ENCODE peak calls at places on chromosomes 6 and 20, in five cellular contexts. K is EL; S is hepatocyte; P is keratinocyte; O is stimulated activated CD4-positive, alpha-beta T cell treated with anti-CD3 and anti-CD28 coated beads, TNF-alpha, amount 100 ng/mL, for 48 hours. I is an unnamed sample.

GRCh38 chr6:161374971-161375873 is 101.4 kb upstream of the AGPAT4 start:
- DNase-seq in K (no peak), S (no peak), P (no peak), O (no peak), I (no peak)

GRCh38 chr6:89311853-89312531 is 3.1 kb downstream of the GABRR2 start:
- DNase-seq in K (peak), S (peak), P (no peak), O (no peak), I (peak)

GRCh38 chr6:75204222-75204958 is 1.5 kb downstream of the COL12A1 start:
- DNase-seq in K (peak), S (peak), P (no peak), O (no peak), I (peak)

GRCh38 chr6:108560463-108561308 is at the start of gene FOXO3:
- DNase-seq in K (peak), S (peak), P (no peak), O (no peak), I (peak)

GRCh38 chr20:20439602-20440001 is 71.7 kb downstream of the INSM1 start:
- DNase-seq in K (no peak), S (no peak), P (no peak), O (no peak), I (no peak)

GRCh38 chr6:159758031-159759001 is 3.5 kb upstream of the ACAT2 start:
- DNase-seq in K (peak), S (peak), P (peak), O (no peak), I (peak)

GRCh38 chr20:10060223-10060622 is 25.4 kb downstream of the ANKEF1 start:
- DNase-seq in K (no peak), S (no peak), P (no peak), O (no peak), I (no peak)

GRCh38 chr6:139161169-139161568 is 26.3 kb downstream of the HECA start:
- DNase-seq in K (peak), S (no peak), P (no peak), O (no peak), I (peak)

GRCh38 chr20:24547967-24548366 is 78.5 kb downstream of the SYNDIG1 start:
- DNase-seq in K (no peak), S (no peak), P (no peak), O (no peak), I (no peak)

GRCh38 chr6:25050356-25050755 is 114.6 kb upstream of the RIPOR2 start:
- DNase-seq in K (peak), S (peak), P (no peak), O (no peak), I (peak)

GRCh38 chr6:111725446-111726112 is 119.9 kb upstream of the TRAF3IP2 start:
- DNase-seq in K (peak), S (no peak), P (no peak), O (no peak), I (no peak)

GRCh38 chr20:23260181-23260840 is 90.3 kb upstream of the NXT1 start:
- DNase-seq in K (no peak), S (no peak), P (no peak), O (no peak), I (no peak)

GRCh38 chr6:163958646-163959045 is 544.1 kb downstream of the QKI start:
- DNase-seq in K (peak), S (no peak), P (no peak), O (no peak), I (peak)

GRCh38 chr6:34049395-34050342 is 96.2 kb downstream of the GRM4 start:
- DNase-seq in K (no peak), S (no peak), P (no peak), O (no peak), I (no peak)

GRCh38 chr6:159879829-159880228 is 11.0 kb upstream of the MAS1 start:
- DNase-seq in K (no peak), S (no peak), P (no peak), O (no peak), I (no peak)

GRCh38 chr6:27861276-27861840 is 50.8 kb downstream of the OR2B2 start:
- DNase-seq in K (no peak), S (no peak), P (no peak), O (no peak), I (no peak)